ENCODE peak calls at places on chromosomes 3 and 15, in seven cellular contexts. Q, E, A, R, T, B and Z are unnamed samples.

GRCh38 chr15:94119923-94120775 is 111.2 kb upstream of the MCTP2 start:
- DNase-seq in E (peak), R (peak), T (peak), Q (peak), A (peak), B (peak), Z (peak)

GRCh38 chr3:8371085-8371551 is 130.5 kb upstream of the LMCD1 start:
- DNase-seq in R (no peak), Q (peak), E (no peak), T (peak), A (peak), B (peak), Z (no peak)

GRCh38 chr3:149542375-149543312 is 68.1 kb downstream of the TM4SF4 start:
- DNase-seq in R (no peak), A (no peak), E (no peak), B (peak), T (no peak), Q (peak), Z (no peak)

GRCh38 chr15:31262901-31263671 is 63.5 kb upstream of the KLF13 start:
- DNase-seq in T (no peak), E (no peak), B (peak), R (peak), A (peak), Q (no peak), Z (no peak)

GRCh38 chr15:54884312-54884711 is 312.4 kb downstream of the RSL24D1 start:
- DNase-seq in T (no peak), Q (no peak), R (no peak), B (no peak), E (no peak), A (no peak), Z (no peak)

GRCh38 chr15:90873998-90874605 is 5.7 kb downstream of the FURIN start:
- DNase-seq in B (peak), R (no peak), Q (no peak), T (no peak), E (peak), A (no peak), Z (no peak)

GRCh38 chr3:127214990-127215389 is 22.1 kb downstream of the PRR23E start:
- DNase-seq in T (no peak), A (peak), E (no peak), Q (peak), B (peak), R (no peak), Z (no peak)

GRCh38 chr15:69031013-69032001 is 16.8 kb downstream of the NOX5 start:
- DNase-seq in E (peak), B (peak), A (peak), T (no peak), R (peak), Q (no peak), Z (no peak)

GRCh38 chr3:142576792-142577191 is 1.7 kb downstream of the ATR start:
- DNase-seq in R (no peak), Q (no peak), E (no peak), B (no peak), T (no peak), A (no peak), Z (no peak)

GRCh38 chr15:85658816-85659215 is 135.9 kb downstream of the KLHL25 start:
- DNase-seq in R (no peak), B (no peak), A (peak), E (no peak), T (no peak), Q (no peak), Z (no peak)

GRCh38 chr3:183446838-183447205 is 18.4 kb upstream of the MCF2L2 start:
- DNase-seq in B (no peak), Q (no peak), E (no peak), R (no peak), T (no peak), A (no peak), Z (no peak)

GRCh38 chr15:63338170-63338569 is 43.5 kb downstream of the CA12 start:
- DNase-seq in B (peak), T (no peak), E (no peak), A (peak), R (no peak), Q (peak), Z (no peak)

GRCh38 chr3:99394831-99395733 is 243.3 kb upstream of the COL8A1 start:
- DNase-seq in R (no peak), Q (peak), E (no peak), T (peak), A (peak), B (peak), Z (no peak)

GRCh38 chr3:37905346-37905745 is 43.7 kb downstream of the CTDSPL start:
- DNase-seq in B (no peak), E (no peak), Q (no peak), R (no peak), T (no peak), A (no peak), Z (no peak)

GRCh38 chr15:67906382-67906781 is 66.5 kb upstream of the RNU6-1 start:
- DNase-seq in B (peak), T (no peak), Q (no peak), R (no peak), E (peak), A (no peak), Z (no peak)

GRCh38 chr3:134463676-134464611 is 21.8 kb downstream of the ANAPC13 start:
- DNase-seq in T (peak), E (no peak), A (peak), B (peak), Q (peak), R (peak), Z (no peak)

GRCh38 chr15:87420017-87420416 is 836.5 kb downstream of the NTRK3 start:
- DNase-seq in B (no peak), E (no peak), A (no peak), Q (no peak), T (no peak), R (no peak), Z (no peak)

GRCh38 chr3:50515565-50516047 is 12.2 kb upstream of the CACNA2D2 start:
- DNase-seq in B (peak), R (peak), E (peak), Q (no peak), A (no peak), T (no peak), Z (no peak)

GRCh38 chr3:6799264-6799915 is 61.5 kb upstream of the GRM7 start:
- DNase-seq in B (peak), T (no peak), A (peak), Q (no peak), E (peak), R (no peak), Z (no peak)

GRCh38 chr15:66233487-66234415 is 19.8 kb downstream of the MEGF11 start:
- DNase-seq in B (peak), R (no peak), E (no peak), A (peak), Q (peak), T (no peak), Z (no peak)

GRCh38 chr3:120177151-120177550 is 82.9 kb upstream of the GSK3B start:
- DNase-seq in B (peak), Q (peak), T (peak), E (peak), A (peak), R (peak), Z (no peak)

GRCh38 chr15:67838789-67839332 is 984 bp downstream of the RNU6-1 start:
- DNase-seq in T (no peak), Q (no peak), E (peak), R (peak), A (peak), B (peak), Z (no peak)